ENCODE peak calls at places on chromosomes 4 and X, in eight cellular contexts. F is mucosa of descending colon, I is left lung, V is uterus, X is endodermal cell, D is fibroblast of lung, M is adrenal gland, B is BE2C. U is an unnamed sample. For H3K9me3, the result is how much of the 10 kb centered on the place peaks cover.

GRCh38 chrX:30654989-30655607 is 1.9 kb downstream of the GK start:
- DNase-seq in F (no peak), I (no peak), V (no peak), X (no peak), D (peak), M (no peak), B (no peak), U (no peak)

GRCh38 chrX:41010188-41010846 is 74.9 kb upstream of the USP9X start:
- DNase-seq in F (peak), I (peak), V (peak), X (peak), D (peak), M (peak), B (peak), U (peak)

GRCh38 chr4:78057135-78057599 is at the start of gene FRAS1:
- DNase-seq in F (peak), I (no peak), V (peak), X (peak), D (peak), M (peak), B (peak), U (no peak)

GRCh38 chr4:162163892-162164759 is at the start of gene FSTL5:
- DNase-seq in F (peak), I (peak), V (no peak), X (peak), D (peak), M (peak), B (peak), U (no peak)

GRCh38 chr4:61500883-61501282 is 300.8 kb downstream of the ADGRL3 start:
- DNase-seq in F (no peak), I (no peak), V (no peak), X (no peak), D (peak), M (no peak), B (peak), U (no peak)

GRCh38 chrX:41759817-41760216 is 35.8 kb downstream of the GPR82 start:
- DNase-seq in F (no peak), I (no peak), V (no peak), X (no peak), D (peak), M (no peak), B (no peak), U (no peak)

GRCh38 chrX:151370906-151371305 is 26.1 kb upstream of the VMA21 start:
- DNase-seq in F (no peak), I (no peak), V (no peak), X (peak), D (no peak), M (no peak), B (peak), U (no peak)

GRCh38 chrX:12984629-12985303 is 9.9 kb downstream of the TMSB4X start:
- DNase-seq in F (no peak), I (no peak), V (no peak), X (no peak), D (peak), M (no peak), B (no peak), U (no peak)

GRCh38 chr4:57182132-57182874 is 72.1 kb upstream of the IGFBP7 start:
- DNase-seq in F (no peak), I (no peak), V (no peak), X (no peak), D (no peak), M (peak), B (peak), U (no peak)

GRCh38 chr4:123591875-123592274 is 195.3 kb downstream of the SPRY1 start:
- DNase-seq in F (no peak), I (no peak), V (no peak), X (no peak), D (no peak), M (no peak), B (no peak), U (no peak)

GRCh38 chr4:71266090-71266794 is 72.6 kb upstream of the SLC4A4 start:
- DNase-seq in F (no peak), I (no peak), V (no peak), X (no peak), D (peak), M (no peak), B (no peak), U (peak)

GRCh38 chrX:154714925-154715324 is 36.0 kb downstream of the GAB3 start:
- DNase-seq in F (no peak), I (no peak), V (no peak), X (peak), D (peak), M (peak), B (peak), U (no peak)

GRCh38 chr4:18138076-18138665 is 116.6 kb upstream of the LCORL start:
- DNase-seq in F (no peak), I (no peak), V (no peak), X (no peak), D (no peak), M (no peak), B (no peak), U (no peak)

GRCh38 chr4:1172971-1173757 is 781 bp upstream of the SPON2 start:
- DNase-seq in F (peak), I (no peak), V (peak), X (peak), D (peak), M (no peak), B (no peak), U (peak)

GRCh38 chr4:18568600-18568999 is 547.0 kb upstream of the LCORL start:
- DNase-seq in F (no peak), I (no peak), V (no peak), X (no peak), D (no peak), M (no peak), B (no peak), U (no peak)

GRCh38 chrX:129115104-129115503 is 408.2 kb downstream of the SMARCA1 start:
- DNase-seq in F (no peak), I (no peak), V (no peak), X (peak), D (peak), M (peak), B (peak), U (no peak)

GRCh38 chrX:57528670-57529255 is 63.0 kb upstream of the ZXDB start:
- DNase-seq in F (no peak), I (no peak), V (no peak), X (peak), D (no peak), M (no peak), B (peak), U (no peak)
- TF ChIP-seq CTCF in F (no peak), I (no peak), V (no peak), X (peak), D (peak), M (no peak), B (peak), U (peak)

GRCh38 chr4:8063974-8064563 is 94.5 kb downstream of the ABLIM2 start:
- DNase-seq in F (no peak), I (no peak), V (no peak), X (no peak), D (no peak), M (no peak), B (no peak), U (no peak)

GRCh38 chr4:8061145-8061544 is 97.5 kb downstream of the ABLIM2 start:
- DNase-seq in F (no peak), I (no peak), V (no peak), X (no peak), D (no peak), M (no peak), B (no peak), U (no peak)

GRCh38 chr4:8058031-8058479 is 100.6 kb downstream of the ABLIM2 start:
- DNase-seq in F (no peak), I (no peak), V (no peak), X (no peak), D (no peak), M (no peak), B (no peak), U (no peak)

GRCh38 chr4:8061573-8061972 is 97.0 kb downstream of the ABLIM2 start:
- DNase-seq in F (no peak), I (no peak), V (no peak), X (no peak), D (no peak), M (no peak), B (no peak), U (no peak)

DNA sequence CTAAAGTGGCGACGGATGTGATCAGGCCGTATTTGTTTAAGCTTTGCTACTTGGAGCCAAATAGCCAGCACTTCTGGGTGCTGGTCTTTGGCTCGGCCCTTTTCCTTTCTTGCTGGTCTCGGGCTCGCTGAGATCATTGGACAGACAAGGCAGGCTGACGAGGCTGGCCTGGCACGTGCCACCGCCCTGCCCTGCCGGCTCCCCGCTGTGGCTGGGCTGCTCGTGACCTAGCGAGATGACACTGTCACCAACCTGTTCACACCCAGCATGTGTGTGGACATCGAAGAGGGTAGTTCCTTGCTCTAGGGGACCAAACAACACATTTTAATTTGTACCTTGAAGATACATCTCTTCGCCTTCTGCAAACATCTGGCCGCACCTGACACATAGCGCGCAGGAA is 98.0 kb downstream of the ABLIM2 start:
- DNase-seq in F (no peak), I (no peak), V (no peak), X (no peak), D (no peak), M (no peak), B (no peak), U (no peak)
- H3K9me3 ChIP-seq in F (under half), I (under half), V (under half), X (under half), D (under half), M (under half), B (under half), U (under half)

GRCh38 chr4:121801715-121802075 is 572 bp downstream of the EXOSC9 start:
- DNase-seq in F (no peak), I (no peak), V (no peak), X (no peak), D (no peak), M (no peak), B (no peak), U (no peak)

GRCh38 chr4:121800961-121801714 is at the start of gene EXOSC9:
- DNase-seq in F (peak), I (peak), V (peak), X (peak), D (peak), M (peak), B (peak), U (peak)

GRCh38 chr4:121800638-121800960 is 524 bp upstream of the EXOSC9 start:
- DNase-seq in F (no peak), I (no peak), V (no peak), X (no peak), D (no peak), M (no peak), B (no peak), U (no peak)

GRCh38 chr4:121799208-121799823 is 1.8 kb upstream of the EXOSC9 start:
- DNase-seq in F (no peak), I (no peak), V (no peak), X (no peak), D (no peak), M (no peak), B (no peak), U (no peak)

GRCh38 chr4:121799888-121800501 is 1.1 kb upstream of the EXOSC9 start:
- DNase-seq in F (no peak), I (no peak), V (no peak), X (no peak), D (no peak), M (no peak), B (no peak), U (no peak)
- H3K4me3 ChIP-seq in F (no peak), I (peak), V (no peak), X (peak), D (no peak), M (no peak), B (no peak), U (no peak)

DNA sequence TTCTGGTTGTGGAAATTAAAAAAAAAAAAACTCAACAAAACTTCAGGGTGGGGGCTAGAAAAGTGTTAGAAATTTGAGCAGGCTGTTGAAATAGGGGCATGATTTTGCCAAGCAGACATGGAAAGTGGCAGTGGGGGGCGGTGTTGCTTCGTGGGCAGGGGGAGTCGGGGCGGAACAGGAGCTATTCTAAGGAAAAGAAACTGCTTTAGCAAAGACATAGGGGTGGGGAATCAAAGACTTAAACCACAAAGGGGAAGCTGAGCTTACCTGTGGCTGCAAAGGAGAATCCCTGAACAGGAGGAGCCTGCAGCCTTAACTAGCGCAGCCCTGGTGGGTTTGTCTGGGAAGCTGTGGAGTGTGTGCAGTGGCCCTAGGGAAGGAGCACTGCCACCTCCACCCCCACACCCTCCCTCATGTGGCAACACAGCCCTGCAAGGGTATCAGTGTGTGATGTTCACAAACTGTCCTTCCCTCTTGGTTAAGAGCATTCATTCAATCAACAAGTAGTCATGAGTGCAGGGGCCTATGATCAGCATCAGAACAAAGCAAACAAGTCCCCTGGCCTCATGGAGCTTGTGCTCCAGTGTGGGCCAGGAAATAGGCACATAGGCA is 20.5 kb downstream of the SEL1L3 start:
- DNase-seq in F (no peak), I (no peak), V (no peak), X (peak), D (no peak), M (no peak), B (no peak), U (no peak)
- TF ChIP-seq CTCF in F (no peak), I (no peak), V (no peak), X (peak), D (no peak), M (no peak), B (no peak), U (peak)

GRCh38 chrX:6465731-6466130 is 69.2 kb downstream of the VCX3A start:
- DNase-seq in F (no peak), I (no peak), V (no peak), X (no peak), D (no peak), M (no peak), B (no peak), U (no peak)
- H3K9me3 ChIP-seq in F (under half), I (under half), V (under half), X (under half), D (under half), M (under half), B (under half), U (under half)

GRCh38 chr4:139171878-139172691 is 4.9 kb downstream of the ELF2 start:
- DNase-seq in F (no peak), I (no peak), V (no peak), X (no peak), D (peak), M (no peak), B (no peak), U (no peak)
- H3K4me3 ChIP-seq in F (no peak), I (no peak), V (no peak), X (no peak), D (no peak), M (no peak), B (no peak), U (no peak)

GRCh38 chr4:107734120-107734519 is 14.1 kb upstream of the PAPSS1 start:
- DNase-seq in F (no peak), I (no peak), V (no peak), X (peak), D (no peak), M (no peak), B (no peak), U (no peak)
- TF ChIP-seq CTCF in F (no peak), I (no peak), V (no peak), X (peak), D (peak), M (no peak), B (peak), U (peak)